ENCODE peak calls at places on chromosomes 6 and 20, in four cellular contexts. D is HepG2, P is K562, V is WTC11. L is an unnamed sample.

GRCh38 chr6:30965140-30965601 is 18.3 kb upstream of the MUC21 start:
- DNase-seq in V (no peak), P (no peak), D (no peak), L (no peak)

GRCh38 chr6:68638225-68638900 is 3.3 kb downstream of the ADGRB3 start:
- DNase-seq in D (peak), P (peak), V (peak), L (no peak)

GRCh38 chr6:114194362-114195343 is 148.2 kb downstream of the HS3ST5 start:
- DNase-seq in D (no peak), P (no peak), V (no peak), L (no peak)

GRCh38 chr6:5995705-5996686 is 10.7 kb downstream of the NRN1 start:
- DNase-seq in V (peak), P (peak), D (peak), L (peak)

GRCh38 chr20:49865559-49865958 is 49.8 kb downstream of the SPATA2 start:
- DNase-seq in V (no peak), D (no peak), P (no peak), L (no peak)

GRCh38 chr6:45923831-45924391 is 91.7 kb downstream of the CLIC5 start:
- DNase-seq in P (no peak), D (no peak), V (no peak), L (no peak)

GRCh38 chr6:119313937-119314893 is 35.3 kb downstream of the MAN1A1 start:
- DNase-seq in P (no peak), V (no peak), D (no peak), L (no peak)

GRCh38 chr6:134240664-134241431 is 77.1 kb downstream of the SGK1 start:
- DNase-seq in D (no peak), P (no peak), V (no peak), L (no peak)

GRCh38 chr6:113015249-113015648 is 668.1 kb downstream of the RFPL4B start:
- DNase-seq in V (no peak), D (no peak), P (no peak), L (no peak)

GRCh38 chr20:26216025-26216424 is 519.4 kb upstream of the ZNF337 start:
- DNase-seq in P (no peak), D (no peak), V (no peak), L (no peak)

GRCh38 chr20:45991616-45992015 is 17.1 kb upstream of the MMP9 start:
- DNase-seq in V (no peak), P (no peak), D (no peak), L (no peak)

GRCh38 chr6:111119550-111120329 is 32.4 kb downstream of the SLC16A10 start:
- DNase-seq in D (no peak), P (no peak), V (no peak), L (no peak)

GRCh38 chr6:109595998-109596397 is 95.0 kb downstream of the AK9 start:
- DNase-seq in P (no peak), D (peak), V (peak), L (peak)

GRCh38 chr6:155248021-155249001 is 15.5 kb upstream of the CLDN20 start:
- DNase-seq in V (peak), P (peak), D (peak), L (peak)

GRCh38 chr6:133756046-133756445 is 132.9 kb upstream of the TCF21 start:
- DNase-seq in P (no peak), V (no peak), D (no peak), L (no peak)

GRCh38 chr20:16399801-16400200 is 173.4 kb downstream of the KIF16B start:
- DNase-seq in P (no peak), V (no peak), D (no peak), L (no peak)

GRCh38 chr6:21953831-21954801 is 342.7 kb downstream of the PRL start:
- DNase-seq in V (peak), D (peak), P (no peak), L (peak)

GRCh38 chr6:154410619-154411044 is 54.0 kb upstream of the IPCEF1 start:
- DNase-seq in D (peak), V (no peak), P (no peak), L (peak)

GRCh38 chr6:121498481-121499276 is 63.2 kb downstream of the GJA1 start:
- DNase-seq in P (no peak), D (no peak), V (no peak), L (no peak)

GRCh38 chr20:35306931-35307517 is 14.8 kb upstream of the FAM83C start:
- DNase-seq in P (peak), D (peak), V (peak), L (peak)
- TF ChIP-seq ELF4 in P (no peak), D (no peak), V (no peak), L (no peak)

GRCh38 chr20:48069626-48070025 is 284.3 kb upstream of the SULF2 start:
- DNase-seq in P (no peak), V (no peak), D (no peak), L (no peak)

GRCh38 chr20:48064929-48065328 is 279.6 kb upstream of the SULF2 start:
- DNase-seq in V (no peak), P (no peak), D (no peak), L (no peak)

GRCh38 chr20:48066256-48066655 is 281.0 kb upstream of the SULF2 start:
- DNase-seq in P (no peak), D (no peak), V (no peak), L (no peak)

GRCh38 chr20:48065833-48066232 is 280.6 kb upstream of the SULF2 start:
- DNase-seq in V (no peak), D (no peak), P (no peak), L (no peak)

DNA sequence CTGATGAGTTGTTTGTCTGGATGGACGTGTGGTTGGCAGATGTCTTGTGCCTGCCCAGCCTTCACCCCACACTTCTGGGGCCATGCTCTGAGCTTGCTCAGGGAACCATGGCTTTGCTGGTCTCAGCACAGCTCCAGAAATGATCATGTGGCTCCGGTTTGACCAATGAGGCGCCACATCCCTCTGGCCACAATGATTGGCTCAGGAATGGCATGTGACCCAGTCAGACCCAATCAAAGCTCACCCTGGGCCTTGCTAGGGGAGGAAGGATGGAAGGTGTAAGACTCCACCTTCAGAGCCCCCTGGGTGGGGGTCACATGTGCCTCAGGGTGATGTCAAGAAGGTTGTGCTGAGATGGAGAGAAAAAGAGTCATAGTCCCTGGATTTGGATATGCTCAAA is 281.6 kb upstream of the SULF2 start:
- DNase-seq in D (no peak), V (no peak), P (peak), L (no peak)
- TF ChIP-seq ELF4 in D (no peak), V (no peak), P (no peak), L (no peak)

GRCh38 chr6:164014716-164015484 is 600.4 kb downstream of the QKI start:
- DNase-seq in V (no peak), D (no peak), P (no peak), L (no peak)
- TF ChIP-seq ELF4 in V (no peak), D (no peak), P (no peak), L (no peak)

GRCh38 chr20:37538003-37538402 is 10.3 kb upstream of the BLCAP start:
- DNase-seq in P (no peak), D (peak), V (no peak), L (no peak)
- TF ChIP-seq ELF4 in P (no peak), D (no peak), V (no peak), L (no peak)

GRCh38 chr6:169223006-169223405 is 30.6 kb downstream of the THBS2 start:
- DNase-seq in P (no peak), D (no peak), V (no peak), L (no peak)
- TF ChIP-seq ELF4 in P (no peak), D (no peak), V (no peak), L (no peak)